ENCODE peak calls at places on chromosomes 6 and 20, in six cellular contexts. Y, D, J, N, T and F are unnamed samples.

GRCh38 chr6:44918893-44919292 is 409.2 kb upstream of the RUNX2 start:
- DNase-seq in D (no peak), T (no peak), J (no peak), Y (no peak), N (no peak), F (no peak)

GRCh38 chr20:53869466-53870258 is 200.7 kb downstream of the BCAS1 start:
- DNase-seq in J (peak), N (peak), D (no peak), T (peak), Y (no peak), F (peak)

GRCh38 chr20:50191065-50191565 is 485 bp downstream of the CEBPB start:
- DNase-seq in J (no peak), D (peak), T (peak), N (peak), Y (no peak), F (no peak)

GRCh38 chr6:41489284-41489851 is 56.8 kb upstream of the FOXP4 start:
- DNase-seq in D (no peak), Y (no peak), J (peak), T (peak), N (no peak), F (peak)

GRCh38 chr20:59421920-59422637 is 121.7 kb downstream of the EDN3 start:
- DNase-seq in J (no peak), Y (no peak), N (no peak), T (no peak), D (no peak), F (no peak)

GRCh38 chr6:96990989-96991388 is 66.5 kb downstream of the KLHL32 start:
- DNase-seq in T (no peak), Y (no peak), J (no peak), N (no peak), D (no peak), F (no peak)

GRCh38 chr6:127879685-127880084 is 21.2 kb downstream of the THEMIS start:
- DNase-seq in N (peak), D (peak), T (no peak), Y (no peak), J (no peak), F (no peak)

GRCh38 chr6:7473805-7474329 is 67.6 kb upstream of the DSP start:
- DNase-seq in J (no peak), D (no peak), T (no peak), N (no peak), Y (no peak), F (no peak)

GRCh38 chr20:25540273-25540672 is 45.1 kb downstream of the NINL start:
- DNase-seq in J (no peak), Y (no peak), D (no peak), N (no peak), T (no peak), F (no peak)

GRCh38 chr6:17101422-17102257 is at the start of gene STMND1:
- DNase-seq in T (peak), J (no peak), D (no peak), N (no peak), Y (no peak), F (peak)

GRCh38 chr6:146047356-146047755 is 18.5 kb downstream of the GRM1 start:
- DNase-seq in Y (no peak), N (no peak), T (no peak), D (no peak), J (no peak), F (no peak)